ENCODE peak calls at places on chromosomes 4 and X, in eight cellular contexts. One of them, this sample, is unnamed. For H3K9me3, the result is how much of the 10 kb centered on the place peaks cover.

GRCh38 chr4:177485528-177485927 is 43.3 kb upstream of the AGA start:
- DNase-seq in AG04450: peak
- DNase-seq in NT2/D1: no peak
- DNase-seq in HAP-1: no peak
- DNase-seq in IMR-90: peak
- DNase-seq in tibial nerve: no peak
- DNase-seq in thoracic aorta: no peak
- DNase-seq in GM23248: peak
- DNase-seq in this sample: no peak

GRCh38 chr4:140052050-140052449 is 101.9 kb downstream of the MAML3 start:
- DNase-seq in AG04450: no peak
- DNase-seq in NT2/D1: no peak
- DNase-seq in HAP-1: no peak
- DNase-seq in IMR-90: peak
- DNase-seq in tibial nerve: peak
- DNase-seq in thoracic aorta: no peak
- DNase-seq in GM23248: peak
- DNase-seq in this sample: peak

GRCh38 chr4:128862608-128863313 is 53.3 kb downstream of the JADE1 start:
- DNase-seq in AG04450: no peak
- DNase-seq in NT2/D1: no peak
- DNase-seq in HAP-1: no peak
- DNase-seq in IMR-90: peak
- DNase-seq in tibial nerve: no peak
- DNase-seq in thoracic aorta: no peak
- DNase-seq in GM23248: no peak
- DNase-seq in this sample: no peak

GRCh38 chrX:9598344-9598743 is 133.5 kb downstream of the TBL1X start:
- DNase-seq in AG04450: no peak
- DNase-seq in NT2/D1: no peak
- DNase-seq in HAP-1: no peak
- DNase-seq in IMR-90: no peak
- DNase-seq in tibial nerve: no peak
- DNase-seq in thoracic aorta: no peak
- DNase-seq in GM23248: no peak
- DNase-seq in this sample: no peak

GRCh38 chrX:88437563-88437962 is 309.5 kb upstream of the CPXCR1 start:
- DNase-seq in AG04450: no peak
- DNase-seq in NT2/D1: no peak
- DNase-seq in HAP-1: no peak
- DNase-seq in IMR-90: no peak
- DNase-seq in tibial nerve: no peak
- DNase-seq in thoracic aorta: no peak
- DNase-seq in GM23248: no peak
- DNase-seq in this sample: no peak

GRCh38 chr4:106365613-106366012 is 3.0 kb downstream of the GIMD1 start:
- DNase-seq in AG04450: peak
- DNase-seq in NT2/D1: no peak
- DNase-seq in HAP-1: no peak
- DNase-seq in IMR-90: peak
- DNase-seq in tibial nerve: no peak
- DNase-seq in thoracic aorta: no peak
- DNase-seq in GM23248: peak
- DNase-seq in this sample: no peak

GRCh38 chr4:78611215-78611558 is 59.6 kb downstream of the ANXA3 start:
- DNase-seq in AG04450: no peak
- DNase-seq in NT2/D1: no peak
- DNase-seq in HAP-1: no peak
- DNase-seq in IMR-90: no peak
- DNase-seq in tibial nerve: no peak
- DNase-seq in thoracic aorta: no peak
- DNase-seq in GM23248: no peak
- DNase-seq in this sample: no peak

GRCh38 chr4:41050840-41051775 is 163.2 kb downstream of the APBB2 start:
- DNase-seq in AG04450: no peak
- DNase-seq in NT2/D1: no peak
- DNase-seq in HAP-1: no peak
- DNase-seq in IMR-90: no peak
- DNase-seq in tibial nerve: no peak
- DNase-seq in thoracic aorta: no peak
- DNase-seq in GM23248: peak
- DNase-seq in this sample: no peak

GRCh38 chr4:140096483-140096861 is 57.5 kb downstream of the MAML3 start:
- DNase-seq in AG04450: no peak
- DNase-seq in NT2/D1: no peak
- DNase-seq in HAP-1: no peak
- DNase-seq in IMR-90: no peak
- DNase-seq in tibial nerve: no peak
- DNase-seq in thoracic aorta: no peak
- DNase-seq in GM23248: no peak
- DNase-seq in this sample: no peak

GRCh38 chr4:189773909-189774308 is 166.8 kb upstream of the FRG1 start:
- DNase-seq in AG04450: no peak
- DNase-seq in NT2/D1: no peak
- DNase-seq in HAP-1: no peak
- DNase-seq in IMR-90: peak
- DNase-seq in tibial nerve: no peak
- DNase-seq in thoracic aorta: no peak
- DNase-seq in GM23248: peak
- DNase-seq in this sample: no peak

GRCh38 chr4:3291969-3292570 is 751 bp upstream of the RGS12 start:
- DNase-seq in AG04450: no peak
- DNase-seq in NT2/D1: no peak
- DNase-seq in HAP-1: no peak
- DNase-seq in IMR-90: no peak
- DNase-seq in tibial nerve: peak
- DNase-seq in thoracic aorta: no peak
- DNase-seq in GM23248: peak
- DNase-seq in this sample: peak

GRCh38 chrX:134406230-134406794 is 53.7 kb upstream of the HPRT1 start:
- DNase-seq in AG04450: no peak
- DNase-seq in NT2/D1: no peak
- DNase-seq in HAP-1: no peak
- DNase-seq in IMR-90: no peak
- DNase-seq in tibial nerve: no peak
- DNase-seq in thoracic aorta: no peak
- DNase-seq in GM23248: no peak
- DNase-seq in this sample: no peak

GRCh38 chr4:4685810-4686209 is 144.0 kb upstream of the STX18 start:
- DNase-seq in AG04450: no peak
- DNase-seq in NT2/D1: no peak
- DNase-seq in HAP-1: no peak
- DNase-seq in IMR-90: no peak
- DNase-seq in tibial nerve: no peak
- DNase-seq in thoracic aorta: no peak
- DNase-seq in GM23248: no peak
- DNase-seq in this sample: no peak

GRCh38 chr4:136463941-136464340 is 1068.4 kb downstream of the PCDH18 start:
- DNase-seq in AG04450: no peak
- DNase-seq in NT2/D1: no peak
- DNase-seq in HAP-1: no peak
- DNase-seq in IMR-90: no peak
- DNase-seq in tibial nerve: no peak
- DNase-seq in thoracic aorta: no peak
- DNase-seq in GM23248: no peak
- DNase-seq in this sample: no peak

GRCh38 chr4:20445933-20446723 is 194.4 kb downstream of the SLIT2 start:
- DNase-seq in AG04450: no peak
- DNase-seq in NT2/D1: peak
- DNase-seq in HAP-1: no peak
- DNase-seq in IMR-90: peak
- DNase-seq in tibial nerve: no peak
- DNase-seq in thoracic aorta: no peak
- DNase-seq in GM23248: no peak
- DNase-seq in this sample: no peak

GRCh38 chr4:90198086-90198847 is 71.1 kb downstream of the CCSER1 start:
- DNase-seq in AG04450: no peak
- DNase-seq in NT2/D1: peak
- DNase-seq in HAP-1: peak
- DNase-seq in IMR-90: no peak
- DNase-seq in tibial nerve: no peak
- DNase-seq in thoracic aorta: no peak
- DNase-seq in GM23248: no peak
- DNase-seq in this sample: no peak

GRCh38 chr4:53967971-53968370 is 96.4 kb downstream of the CHIC2 start:
- DNase-seq in AG04450: no peak
- DNase-seq in NT2/D1: no peak
- DNase-seq in HAP-1: no peak
- DNase-seq in IMR-90: peak
- DNase-seq in tibial nerve: no peak
- DNase-seq in thoracic aorta: no peak
- DNase-seq in GM23248: peak
- DNase-seq in this sample: no peak

GRCh38 chr4:11615601-11616000 is 186.9 kb upstream of the HS3ST1 start:
- DNase-seq in AG04450: no peak
- DNase-seq in NT2/D1: no peak
- DNase-seq in HAP-1: no peak
- DNase-seq in IMR-90: no peak
- DNase-seq in tibial nerve: no peak
- DNase-seq in thoracic aorta: no peak
- DNase-seq in GM23248: no peak
- DNase-seq in this sample: no peak

GRCh38 chr4:25923745-25924144 is 9.7 kb downstream of the SMIM20 start:
- DNase-seq in AG04450: no peak
- DNase-seq in NT2/D1: no peak
- DNase-seq in HAP-1: no peak
- DNase-seq in IMR-90: no peak
- DNase-seq in tibial nerve: no peak
- DNase-seq in thoracic aorta: no peak
- DNase-seq in GM23248: no peak
- DNase-seq in this sample: no peak
- H3K4me3 ChIP-seq in AG04450: no peak
- H3K4me3 ChIP-seq in NT2/D1: no peak
- H3K4me3 ChIP-seq in HAP-1: no peak
- H3K4me3 ChIP-seq in IMR-90: no peak
- H3K4me3 ChIP-seq in tibial nerve: no peak
- H3K4me3 ChIP-seq in thoracic aorta: no peak
- H3K4me3 ChIP-seq in GM23248: no peak
- H3K4me3 ChIP-seq in this sample: no peak

DNA sequence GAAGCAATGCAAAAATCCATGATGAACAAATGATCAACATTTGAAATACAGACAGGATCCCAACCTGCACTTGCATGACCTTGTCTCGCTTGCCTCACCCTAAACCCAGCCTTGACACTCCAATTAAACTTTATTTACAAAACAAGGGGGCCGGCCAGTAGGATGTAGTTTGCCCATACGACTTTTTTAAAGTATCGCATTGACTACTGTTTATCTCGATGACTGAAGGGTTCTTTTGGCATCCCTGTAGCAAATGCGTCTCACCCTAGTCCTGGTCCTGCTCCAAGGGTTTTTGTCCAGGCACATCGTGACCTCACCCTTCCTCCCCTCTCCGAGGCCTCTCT is 430 bp upstream of the SLC25A5 start:
- DNase-seq in AG04450: no peak
- DNase-seq in NT2/D1: no peak
- DNase-seq in HAP-1: no peak
- DNase-seq in IMR-90: no peak
- DNase-seq in tibial nerve: no peak
- DNase-seq in thoracic aorta: no peak
- DNase-seq in GM23248: no peak
- DNase-seq in this sample: no peak
- H3K9me3 ChIP-seq in AG04450: under half
- H3K9me3 ChIP-seq in NT2/D1: under half
- H3K9me3 ChIP-seq in HAP-1: under half
- H3K9me3 ChIP-seq in IMR-90: under half
- H3K9me3 ChIP-seq in tibial nerve: under half
- H3K9me3 ChIP-seq in thoracic aorta: under half
- H3K9me3 ChIP-seq in GM23248: under half
- H3K9me3 ChIP-seq in this sample: under half

GRCh38 chr4:8022767-8023695 is 83.4 kb upstream of the AFAP1 start:
- DNase-seq in AG04450: no peak
- DNase-seq in NT2/D1: no peak
- DNase-seq in HAP-1: no peak
- DNase-seq in IMR-90: no peak
- DNase-seq in tibial nerve: no peak
- DNase-seq in thoracic aorta: no peak
- DNase-seq in GM23248: no peak
- DNase-seq in this sample: no peak
- H3K4me3 ChIP-seq in AG04450: no peak
- H3K4me3 ChIP-seq in NT2/D1: no peak
- H3K4me3 ChIP-seq in HAP-1: no peak
- H3K4me3 ChIP-seq in IMR-90: no peak
- H3K4me3 ChIP-seq in tibial nerve: no peak
- H3K4me3 ChIP-seq in thoracic aorta: no peak
- H3K4me3 ChIP-seq in GM23248: no peak
- H3K4me3 ChIP-seq in this sample: no peak

GRCh38 chrX:44881549-44881948 is 8.6 kb downstream of the KDM6A start:
- DNase-seq in AG04450: no peak
- DNase-seq in NT2/D1: no peak
- DNase-seq in HAP-1: no peak
- DNase-seq in IMR-90: no peak
- DNase-seq in tibial nerve: no peak
- DNase-seq in thoracic aorta: no peak
- DNase-seq in GM23248: no peak
- DNase-seq in this sample: no peak
- H3K9me3 ChIP-seq in AG04450: under half
- H3K9me3 ChIP-seq in NT2/D1: under half
- H3K9me3 ChIP-seq in HAP-1: under half
- H3K9me3 ChIP-seq in IMR-90: under half
- H3K9me3 ChIP-seq in tibial nerve: under half
- H3K9me3 ChIP-seq in thoracic aorta: under half
- H3K9me3 ChIP-seq in GM23248: under half
- H3K9me3 ChIP-seq in this sample: under half

GRCh38 chrX:43615677-43616076 is 40.4 kb upstream of the MAOA start:
- DNase-seq in AG04450: no peak
- DNase-seq in NT2/D1: no peak
- DNase-seq in HAP-1: no peak
- DNase-seq in IMR-90: no peak
- DNase-seq in tibial nerve: no peak
- DNase-seq in thoracic aorta: no peak
- DNase-seq in GM23248: no peak
- DNase-seq in this sample: no peak

GRCh38 chrX:43618376-43619205 is 37.5 kb upstream of the MAOA start:
- DNase-seq in AG04450: no peak
- DNase-seq in NT2/D1: peak
- DNase-seq in HAP-1: peak
- DNase-seq in IMR-90: no peak
- DNase-seq in tibial nerve: no peak
- DNase-seq in thoracic aorta: no peak
- DNase-seq in GM23248: no peak
- DNase-seq in this sample: no peak
- H3K4me3 ChIP-seq in AG04450: no peak
- H3K4me3 ChIP-seq in NT2/D1: no peak
- H3K4me3 ChIP-seq in HAP-1: no peak
- H3K4me3 ChIP-seq in IMR-90: no peak
- H3K4me3 ChIP-seq in tibial nerve: no peak
- H3K4me3 ChIP-seq in thoracic aorta: no peak
- H3K4me3 ChIP-seq in GM23248: no peak
- H3K4me3 ChIP-seq in this sample: no peak

GRCh38 chrX:83108278-83108677 is 399.8 kb upstream of the POU3F4 start:
- DNase-seq in AG04450: no peak
- DNase-seq in NT2/D1: no peak
- DNase-seq in HAP-1: no peak
- DNase-seq in IMR-90: no peak
- DNase-seq in tibial nerve: no peak
- DNase-seq in thoracic aorta: no peak
- DNase-seq in GM23248: no peak
- DNase-seq in this sample: no peak
- H3K9me3 ChIP-seq in AG04450: under half
- H3K9me3 ChIP-seq in NT2/D1: under half
- H3K9me3 ChIP-seq in HAP-1: under half
- H3K9me3 ChIP-seq in IMR-90: under half
- H3K9me3 ChIP-seq in tibial nerve: under half
- H3K9me3 ChIP-seq in thoracic aorta: under half
- H3K9me3 ChIP-seq in GM23248: under half
- H3K9me3 ChIP-seq in this sample: under half